ENCODE peak calls at places on chromosome 6, in seven cellular contexts. N is SK-N-SH, R is GM12892, C is K562, Z is GM12878, J is H1, Q is HepG2. A is an unnamed sample.

GRCh38 chr6:129186988-129187387 is 304.1 kb downstream of the LAMA2 start:
- DNase-seq in Z (no peak), R (no peak), J (no peak), C (no peak), Q (no peak), N (no peak), A (no peak)

GRCh38 chr6:101226677-101227135 is 166.8 kb upstream of the GRIK2 start:
- DNase-seq in C (no peak), R (no peak), Z (no peak), J (peak; percentile 85), Q (peak; percentile 20), N (no peak), A (no peak)

GRCh38 chr6:89308525-89309400 is 6.3 kb downstream of the GABRR2 start:
- DNase-seq in N (no peak), Q (no peak), Z (no peak), R (no peak), C (no peak), J (no peak), A (no peak)

GRCh38 chr6:130966581-130966980 is 96.5 kb downstream of the EPB41L2 start:
- DNase-seq in C (no peak), Q (no peak), N (no peak), J (no peak), Z (no peak), R (no peak), A (no peak)

GRCh38 chr6:30544666-30545272 is 11.5 kb downstream of the GNL1 start:
- DNase-seq in C (peak; percentile 59), R (no peak), Z (no peak), J (no peak), N (peak; percentile 60), Q (peak; percentile 55), A (peak; percentile 32)

GRCh38 chr6:139636391-139636790 is 261.9 kb upstream of the CITED2 start:
- DNase-seq in N (no peak), C (no peak), Z (no peak), R (no peak), Q (no peak), J (no peak), A (no peak)

GRCh38 chr6:1553562-1554088 is 56.1 kb upstream of the FOXC1 start:
- DNase-seq in R (no peak), N (no peak), Q (no peak), Z (no peak), J (no peak), C (no peak), A (no peak)

GRCh38 chr6:44024597-44025219 is 102.5 kb downstream of the MRPL14 start:
- DNase-seq in J (no peak), C (no peak), Z (no peak), Q (no peak), R (no peak), N (no peak), A (no peak)

GRCh38 chr6:152052061-152052460 is 244.6 kb downstream of the ESR1 start:
- DNase-seq in Z (no peak), R (no peak), J (no peak), C (no peak), N (no peak), Q (no peak), A (no peak)

GRCh38 chr6:170439366-170440351 is 113.4 kb downstream of the PSMB1 start:
- DNase-seq in Z (no peak), R (no peak), C (no peak), N (peak; percentile 29), J (no peak), Q (no peak), A (no peak)

GRCh38 chr6:23086100-23086499 is 516.7 kb downstream of the HDGFL1 start:
- DNase-seq in N (peak; percentile 23), R (no peak), C (no peak), Z (no peak), J (no peak), Q (no peak), A (no peak)

GRCh38 chr6:4941782-4942672 is 61.8 kb downstream of the RPP40 start:
- DNase-seq in J (no peak), N (no peak), Z (peak; percentile 27), Q (peak; percentile 78), R (no peak), C (peak; percentile 92), A (no peak)

GRCh38 chr6:56914791-56915658 is 39.9 kb upstream of the BEND6 start:
- DNase-seq in Z (no peak), J (no peak), N (peak; percentile 61), R (no peak), C (no peak), Q (no peak), A (no peak)

GRCh38 chr6:82000551-82000950 is 247.0 kb downstream of the IBTK start:
- DNase-seq in N (no peak), Q (no peak), C (no peak), R (no peak), Z (no peak), J (no peak), A (no peak)
- TF ChIP-seq TAF1 in N (no peak), Q (no peak), C (no peak), R (no peak), Z (no peak), J (no peak), A (no peak)

DNA sequence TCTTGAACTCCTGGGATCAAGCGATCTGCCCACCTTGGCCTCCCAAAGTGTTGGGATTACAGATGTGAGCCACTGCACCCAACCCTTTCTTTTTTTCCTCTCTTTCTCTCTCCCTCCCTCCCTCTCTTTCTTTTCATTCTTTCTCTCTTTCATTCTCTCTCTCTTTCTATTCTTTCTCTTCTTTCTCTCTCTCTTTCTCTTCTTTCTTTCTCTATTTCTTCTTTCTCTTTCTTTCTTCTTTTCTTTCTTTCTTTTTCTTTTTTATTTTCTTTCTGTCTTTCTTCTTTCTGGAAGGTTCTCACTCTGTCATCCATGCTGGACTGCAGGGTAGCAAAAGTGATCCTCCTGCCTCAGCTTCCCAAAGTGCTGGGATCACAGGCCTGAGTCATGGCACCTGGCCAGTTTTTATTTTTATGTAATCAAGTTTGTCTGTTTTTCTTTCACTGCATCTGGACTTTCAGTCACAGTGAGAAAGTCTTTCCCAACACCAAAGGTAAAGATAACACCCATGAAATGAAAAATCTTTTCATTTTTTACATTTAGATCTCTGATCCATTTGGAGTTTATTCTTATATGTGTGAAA is 20.2 kb upstream of the BCLAF1 start:
- DNase-seq in R (no peak), Q (no peak), J (no peak), Z (no peak), C (no peak), N (no peak), A (no peak)
- TF ChIP-seq TAF1 in R (no peak), Q (no peak), J (no peak), Z (no peak), C (no peak), N (no peak), A (no peak)

DNA sequence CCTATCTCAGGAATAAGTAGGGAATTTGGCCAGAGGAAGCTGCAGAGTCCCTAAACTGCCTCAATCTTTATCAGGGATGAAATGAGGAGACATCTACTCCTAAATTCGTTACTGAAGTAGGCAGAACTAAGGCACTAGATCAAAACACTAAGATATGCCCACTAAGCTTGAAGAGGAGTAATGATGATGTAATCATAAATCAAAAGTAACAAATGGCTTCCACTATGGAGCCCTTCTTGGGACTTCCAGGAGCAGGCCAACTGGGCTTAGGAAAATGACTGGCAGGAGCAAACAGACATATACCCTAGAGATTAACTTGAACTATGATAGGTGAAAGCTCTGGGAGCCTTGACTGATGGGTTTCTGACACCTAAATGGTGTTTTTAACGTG is 15.4 kb downstream of the ZSCAN12 start:
- DNase-seq in Z (no peak), R (no peak), Q (no peak), J (no peak), C (no peak), N (no peak), A (no peak)
- TF ChIP-seq TAF1 in Z (no peak), R (no peak), Q (no peak), J (no peak), C (no peak), N (no peak), A (no peak)

GRCh38 chr6:64736421-64736950 is 970.5 kb downstream of the EYS start:
- DNase-seq in Z (no peak), J (no peak), C (no peak), N (no peak), R (no peak), Q (no peak), A (no peak)
- TF ChIP-seq TAF1 in Z (no peak), J (no peak), C (no peak), N (no peak), R (no peak), Q (no peak), A (no peak)

GRCh38 chr6:167828325-167828956 is 1.7 kb downstream of the AFDN start:
- DNase-seq in Q (no peak), Z (no peak), N (no peak), C (no peak), J (no peak), R (no peak), A (no peak)
- TF ChIP-seq TAF1 in Q (no peak), Z (no peak), N (no peak), C (no peak), J (no peak), R (no peak), A (no peak)

DNA sequence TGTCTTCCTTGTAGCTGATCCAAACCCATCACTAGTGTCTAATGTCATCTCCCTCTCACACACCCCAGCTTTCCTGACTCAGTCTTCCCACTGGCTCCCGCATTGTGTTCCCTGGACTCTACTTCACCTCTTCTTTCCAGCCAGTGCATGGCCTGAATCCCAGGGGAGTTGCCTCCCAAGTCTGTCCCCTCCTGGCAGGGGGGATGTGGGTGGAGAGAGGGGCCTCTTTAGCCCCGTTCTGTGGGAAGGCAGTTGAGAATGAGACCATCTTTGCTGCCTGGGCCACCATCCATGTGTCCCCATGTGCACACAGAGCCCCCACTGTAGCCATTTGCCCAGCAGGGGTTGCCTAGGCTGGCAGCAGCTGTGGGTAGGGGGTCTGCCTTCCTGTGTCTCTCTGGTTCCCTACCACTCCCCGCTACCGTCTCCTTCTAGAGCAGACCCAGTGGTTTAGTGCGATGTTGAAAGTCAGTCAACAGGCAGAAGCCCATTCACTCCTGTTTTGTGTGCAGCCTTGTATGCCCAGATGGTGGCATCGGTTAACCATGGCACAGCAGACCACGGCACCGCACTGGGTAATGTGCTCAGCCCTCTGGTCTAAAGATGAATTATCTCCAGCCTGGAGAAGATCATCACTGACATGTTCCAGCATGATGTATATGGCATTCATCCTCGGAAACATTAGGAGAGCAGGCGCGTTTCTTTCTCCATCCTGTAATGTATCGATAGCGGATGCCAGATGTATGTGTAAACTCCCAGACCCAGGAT is 178.8 kb upstream of the SNX9 start:
- DNase-seq in Z (no peak), C (no peak), N (peak; percentile 75), R (no peak), Q (no peak), J (no peak), A (no peak)
- TF ChIP-seq TAF1 in Z (no peak), C (no peak), N (no peak), R (no peak), Q (no peak), J (no peak), A (no peak)

DNA sequence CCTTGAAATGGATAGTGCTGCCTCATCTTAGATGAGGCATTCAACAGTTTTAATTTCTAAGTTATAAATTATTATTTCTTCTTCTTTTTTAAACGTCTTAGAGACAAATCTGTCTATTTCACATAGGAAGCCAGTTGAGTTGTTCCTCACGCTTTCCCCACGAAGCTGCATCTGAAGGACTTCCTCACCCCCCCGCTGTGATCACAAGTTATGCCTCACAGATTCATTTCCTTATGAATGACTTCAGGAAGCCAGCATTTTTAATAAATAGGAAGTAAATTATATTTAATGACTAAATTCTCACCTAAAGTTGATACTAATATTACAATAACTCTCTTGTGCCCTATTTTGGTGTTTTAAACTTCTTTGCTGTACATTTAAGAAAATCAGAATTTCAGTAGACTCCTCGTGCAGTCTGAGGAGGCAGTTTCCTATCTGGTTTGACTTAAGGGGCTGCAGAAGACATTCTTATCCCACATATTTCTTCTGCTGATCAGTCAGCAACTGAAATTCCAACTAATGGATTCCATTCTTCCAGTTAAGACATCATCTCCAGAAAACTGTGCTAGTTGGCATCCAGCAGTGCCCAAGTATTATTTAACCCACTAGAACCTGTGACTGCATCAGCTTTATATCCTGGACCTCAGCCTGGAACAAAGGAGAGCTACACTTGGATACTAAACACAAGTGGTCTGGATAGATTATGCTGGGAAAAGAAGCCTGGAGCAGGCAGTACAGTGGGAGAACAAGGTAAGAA is 182.7 kb upstream of the CCN2 start:
- DNase-seq in Q (no peak), Z (no peak), N (no peak), R (no peak), J (no peak), C (no peak), A (no peak)
- TF ChIP-seq TAF1 in Q (no peak), Z (no peak), N (no peak), R (no peak), J (no peak), C (no peak), A (no peak)